ENCODE peak calls at places on chromosomes 7 and 10, in four cellular contexts. N, Y, A and Z are unnamed samples.

GRCh38 chr7:129845972-129846327 is 106.8 kb downstream of the UBE2H start:
- DNase-seq in N (no peak), Y (peak), A (no peak), Z (no peak)

GRCh38 chr7:21902240-21902639 is 43.5 kb downstream of the CDCA7L start:
- DNase-seq in N (no peak), Y (no peak), A (no peak), Z (no peak)

GRCh38 chr10:77592946-77593636 is 44.5 kb downstream of the KCNMA1 start:
- DNase-seq in N (no peak), Y (peak), A (no peak), Z (no peak)

GRCh38 chr7:137097111-137097510 is 228.7 kb downstream of the CHRM2 start:
- DNase-seq in N (no peak), A (no peak), Y (no peak), Z (no peak)

GRCh38 chr10:43090188-43090587 is 13.3 kb downstream of the RET start:
- DNase-seq in A (no peak), N (no peak), Y (no peak), Z (no peak)

GRCh38 chr10:101829561-101830315 is 11.5 kb upstream of the OGA start:
- DNase-seq in A (peak), N (peak), Y (no peak), Z (peak)

GRCh38 chr7:131182446-131183075 is 145.1 kb upstream of the MKLN1 start:
- DNase-seq in N (no peak), Y (no peak), A (no peak), Z (no peak)

GRCh38 chr7:39069886-39070881 is 92.5 kb downstream of the POU6F2 start:
- DNase-seq in Y (no peak), A (no peak), N (no peak), Z (peak)

GRCh38 chr10:77398986-77399755 is 238.4 kb downstream of the KCNMA1 start:
- DNase-seq in Y (no peak), N (no peak), A (no peak), Z (no peak)

GRCh38 chr7:92778972-92779371 is 57.4 kb downstream of the CDK6 start:
- DNase-seq in A (no peak), Y (no peak), N (peak), Z (no peak)

GRCh38 chr10:88080213-88080612 is 216.8 kb downstream of the PTEN start:
- DNase-seq in N (peak), Y (no peak), A (no peak), Z (no peak)

GRCh38 chr10:132944510-132944909 is 2.1 kb upstream of the CFAP46 start:
- DNase-seq in Y (no peak), N (no peak), A (no peak), Z (no peak)

GRCh38 chr7:4706384-4707032 is 24.4 kb downstream of the FOXK1 start:
- DNase-seq in N (no peak), Y (no peak), A (peak), Z (peak)

GRCh38 chr7:6375346-6376101 is 72.2 kb downstream of the DAGLB start:
- DNase-seq in N (peak), A (no peak), Y (no peak), Z (peak)

GRCh38 chr7:158759245-158759614 is 54.6 kb upstream of the NCAPG2 start:
- DNase-seq in N (no peak), A (no peak), Y (no peak), Z (no peak)

GRCh38 chr10:42428534-42428933 is 209.8 kb downstream of the ZNF33B start:
- DNase-seq in A (peak), Y (peak), N (peak), Z (no peak)

GRCh38 chr7:27245798-27246691 is 3.4 kb downstream of the EVX1 start:
- DNase-seq in A (peak), Y (no peak), N (no peak), Z (peak)

GRCh38 chr10:130377986-130378545 is 241.9 kb downstream of the GLRX3 start:
- DNase-seq in A (no peak), Y (no peak), N (no peak), Z (no peak)

GRCh38 chr10:5632430-5632829 is 34.0 kb downstream of the ASB13 start:
- DNase-seq in A (peak), N (no peak), Y (no peak), Z (no peak)

GRCh38 chr7:99579281-99579955 is 18.6 kb upstream of the TMEM225B start:
- DNase-seq in Y (no peak), N (no peak), A (no peak), Z (no peak)
- H3K4me2 ChIP-seq in Y (no peak), N (peak), A (peak), Z (peak)

GRCh38 chr7:157676456-157677255 is 339.9 kb downstream of the DNAJB6 start:
- DNase-seq in Y (no peak), N (no peak), A (no peak), Z (no peak)
- H3K4me2 ChIP-seq in Y (no peak), N (no peak), A (no peak), Z (no peak)

GRCh38 chr10:18140149-18140956 is at the start of gene CACNB2:
- DNase-seq in A (peak), Y (no peak), N (no peak), Z (peak)
- H3K4me2 ChIP-seq in A (peak), Y (peak), N (no peak), Z (peak)

GRCh38 chr10:69446650-69447151 is 4.6 kb upstream of the TSPAN15 start:
- DNase-seq in A (no peak), Y (peak), N (no peak), Z (no peak)

GRCh38 chr10:69449841-69450240 is 1.4 kb upstream of the TSPAN15 start:
- DNase-seq in Y (peak), N (peak), A (peak), Z (peak)

GRCh38 chr10:69446229-69446628 is 5.0 kb upstream of the TSPAN15 start:
- DNase-seq in N (no peak), Y (no peak), A (no peak), Z (no peak)

GRCh38 chr10:69443354-69443753 is 7.9 kb upstream of the TSPAN15 start:
- DNase-seq in N (no peak), Y (no peak), A (no peak), Z (no peak)

DNA sequence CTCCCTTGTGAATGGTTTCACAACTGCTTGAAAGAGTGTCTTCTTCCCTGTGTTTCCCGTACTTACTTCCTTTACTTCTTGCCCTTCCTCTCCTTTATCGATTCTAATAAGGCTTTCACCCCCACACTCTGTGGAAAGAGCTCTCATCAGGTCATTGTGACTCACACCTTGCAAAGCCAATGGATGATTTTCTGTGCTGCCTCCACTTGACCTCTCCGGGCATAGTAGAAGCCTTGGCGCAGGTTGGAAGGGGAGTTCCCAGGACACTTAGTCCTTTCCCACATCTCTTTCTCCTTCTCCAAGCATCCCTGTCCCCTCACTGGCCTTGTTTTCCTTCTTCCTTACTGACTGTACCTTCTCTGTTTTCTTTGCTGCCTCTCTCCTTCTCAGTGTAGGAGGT is 6.2 kb upstream of the TSPAN15 start:
- DNase-seq in A (no peak), Y (no peak), N (no peak), Z (no peak)
- H3K4me2 ChIP-seq in A (no peak), Y (peak), N (no peak), Z (no peak)

DNA sequence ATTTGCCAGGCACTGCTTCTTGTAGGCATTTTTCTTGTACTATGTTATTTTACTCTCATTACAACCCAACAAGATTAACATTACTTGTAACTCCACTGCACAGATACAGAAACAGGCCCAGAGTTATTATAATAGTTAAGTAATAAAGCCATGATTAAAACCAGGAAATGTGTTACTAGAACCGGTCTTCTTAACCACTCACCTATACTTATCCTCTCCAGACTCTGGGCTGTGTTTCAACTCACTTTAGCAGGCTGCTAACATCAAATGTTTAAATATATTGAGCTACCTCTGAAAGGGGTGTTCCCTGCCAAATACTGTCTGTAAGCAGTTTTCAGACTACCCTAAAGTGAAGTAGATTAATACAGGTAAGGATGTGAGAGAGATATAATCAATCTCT is 1227.8 kb downstream of the SORCS3 start:
- DNase-seq in Y (no peak), N (no peak), A (no peak), Z (no peak)
- H3K4me2 ChIP-seq in Y (no peak), N (no peak), A (no peak), Z (no peak)

DNA sequence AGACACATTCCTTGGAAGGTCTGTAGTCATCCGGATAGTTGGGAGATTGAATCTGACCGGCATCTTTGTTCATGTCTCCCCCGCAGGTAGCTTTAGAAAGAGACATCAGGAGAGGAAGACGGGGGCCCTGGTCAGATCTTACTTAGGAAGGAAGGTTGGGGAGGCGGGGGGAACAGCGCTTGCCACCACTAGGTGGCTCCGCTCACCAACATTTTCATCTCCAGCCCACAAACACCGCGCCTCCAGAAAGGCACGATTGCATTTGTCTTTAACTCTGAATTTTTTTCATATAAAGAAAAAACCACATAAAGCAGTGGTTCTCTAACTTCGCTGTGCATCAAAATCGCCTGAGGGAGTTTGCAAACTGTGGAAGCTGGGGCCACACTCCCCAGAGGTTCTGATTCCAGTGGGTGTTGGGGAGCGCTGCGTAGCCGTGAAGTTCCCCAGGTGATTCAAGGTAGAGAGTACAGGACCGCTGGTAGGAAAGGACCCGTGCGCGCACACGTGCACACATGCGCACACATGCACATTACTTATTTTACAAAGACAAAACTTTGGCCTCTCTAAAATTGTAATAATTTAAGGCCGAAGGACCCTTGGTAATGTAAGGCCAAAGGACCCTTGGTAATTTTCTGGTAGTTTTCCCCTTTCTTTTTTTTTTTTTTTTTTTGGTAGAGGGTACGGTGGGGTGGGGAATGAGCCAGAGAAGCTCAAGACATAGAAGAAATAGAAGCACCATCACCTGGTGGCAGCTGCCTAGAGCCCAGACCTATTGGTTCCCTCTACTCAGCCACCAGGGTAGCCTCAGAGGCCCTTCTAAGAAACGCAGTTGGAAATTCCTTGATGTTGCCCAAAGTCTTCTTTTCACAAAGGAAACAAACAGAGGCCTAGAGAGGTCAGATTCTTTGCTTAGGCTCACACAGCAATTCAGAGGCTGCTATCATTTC is 37.4 kb upstream of the OPALIN start:
- DNase-seq in Y (peak), A (peak), N (peak), Z (peak)
- H3K4me2 ChIP-seq in Y (peak), A (peak), N (no peak), Z (no peak)

GRCh38 chr10:123994417-123995081 is 98.8 kb downstream of the CHST15 start:
- DNase-seq in N (peak), Y (peak), A (peak), Z (peak)

GRCh38 chr10:123995461-123996131 is 97.8 kb downstream of the CHST15 start:
- DNase-seq in Y (peak), N (peak), A (peak), Z (peak)

GRCh38 chr10:123995082-123995460 is 98.3 kb downstream of the CHST15 start:
- DNase-seq in A (no peak), Y (peak), N (no peak), Z (no peak)

GRCh38 chr10:123991622-123992570 is 100.3 kb upstream of the CPXM2 start:
- DNase-seq in Y (no peak), A (no peak), N (no peak), Z (no peak)

DNA sequence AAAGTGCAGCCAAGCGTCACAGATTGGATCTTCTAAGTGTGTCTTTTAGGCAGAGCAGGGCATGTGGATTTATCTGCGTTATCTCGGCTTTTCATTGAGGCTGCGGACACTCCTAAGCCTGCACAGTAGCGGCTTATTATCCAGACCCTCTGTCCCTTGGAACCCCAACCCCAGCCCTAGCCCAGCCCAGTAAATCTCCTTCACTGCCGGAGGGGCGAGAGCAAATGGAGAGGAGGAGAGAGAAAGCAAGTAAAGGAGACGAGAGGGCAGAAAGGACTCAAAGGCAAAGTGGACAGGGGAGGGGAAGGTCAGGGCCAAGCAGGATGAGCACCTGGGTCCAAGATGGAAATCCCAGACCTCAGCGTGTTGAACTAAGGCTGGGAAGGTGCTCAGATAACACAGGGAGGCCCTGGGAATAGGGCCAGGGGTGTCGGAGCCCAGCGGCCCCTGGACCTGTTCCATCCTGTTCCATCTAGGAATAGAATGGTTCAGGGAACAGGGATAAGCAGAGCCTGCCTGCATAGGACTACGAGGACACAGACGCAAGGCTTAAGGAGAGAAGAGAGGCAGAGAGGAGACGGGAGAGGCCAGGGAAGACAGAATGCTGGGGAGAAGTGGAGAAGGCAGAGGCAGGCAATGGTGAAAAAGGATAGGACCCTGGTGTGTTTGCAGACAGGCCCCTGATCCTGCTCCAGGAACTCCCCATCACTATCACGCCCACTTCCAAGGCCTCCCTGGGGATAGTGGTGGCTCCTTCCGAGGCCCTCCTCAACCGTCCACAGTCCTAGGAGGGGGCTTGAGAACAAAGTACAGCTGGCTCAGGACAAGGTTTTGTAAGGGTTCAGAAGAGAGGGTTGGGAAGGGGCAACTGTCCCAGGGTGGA is 99.6 kb downstream of the CHST15 start:
- DNase-seq in Y (no peak), A (no peak), N (no peak), Z (no peak)
- H3K4me2 ChIP-seq in Y (peak), A (no peak), N (peak), Z (no peak)